ENCODE peak calls at places on chromosomes 11 and 22, in four cellular contexts. Z is right atrium auricular region, H is endodermal cell, A is HCT116. K is an unnamed sample.

GRCh38 chr22:32106930-32107329 is 52.2 kb downstream of the C22orf42 start:
- DNase-seq in Z (no peak), H (peak), A (no peak), K (peak)

GRCh38 chr11:15897211-15897960 is 459.0 kb downstream of the SOX6 start:
- DNase-seq in Z (no peak), H (no peak), A (no peak), K (peak)

GRCh38 chr11:126153999-126154398 is 57.5 kb downstream of the RPUSD4 start:
- DNase-seq in Z (no peak), H (no peak), A (peak), K (no peak)

GRCh38 chr11:129932385-129933067 is 37.1 kb upstream of the NFRKB start:
- DNase-seq in Z (no peak), H (no peak), A (no peak), K (no peak)

GRCh38 chr11:78207532-78208256 is 19.0 kb downstream of the USP35 start:
- DNase-seq in Z (no peak), H (no peak), A (no peak), K (no peak)

GRCh38 chr11:79437274-79437980 is 3.4 kb downstream of the TENM4 start:
- DNase-seq in Z (no peak), H (peak), A (no peak), K (peak)

GRCh38 chr11:74846770-74847169 is 98.1 kb downstream of the RNF169 start:
- DNase-seq in Z (no peak), H (no peak), A (no peak), K (peak)

GRCh38 chr11:120712014-120712413 is 200.5 kb downstream of the GRIK4 start:
- DNase-seq in Z (peak), H (no peak), A (no peak), K (no peak)

GRCh38 chr11:123580557-123581275 is 73.7 kb downstream of the SCN3B start:
- DNase-seq in Z (no peak), H (peak), A (peak), K (peak)

GRCh38 chr11:78310500-78310909 is 107.1 kb downstream of the GAB2 start:
- DNase-seq in Z (peak), H (no peak), A (no peak), K (no peak)

GRCh38 chr11:96132437-96132836 is 208.5 kb upstream of the MTMR2 start:
- DNase-seq in Z (no peak), H (no peak), A (no peak), K (no peak)

GRCh38 chr11:82980292-82980691 is 78.8 kb downstream of the DDIAS start:
- DNase-seq in Z (no peak), H (no peak), A (peak), K (peak)

GRCh38 chr11:38460901-38461300 is 1862.9 kb upstream of the RAG2 start:
- DNase-seq in Z (no peak), H (no peak), A (no peak), K (peak)

GRCh38 chr11:43933608-43934358 is 8.7 kb upstream of the C11orf96 start:
- DNase-seq in Z (no peak), H (no peak), A (no peak), K (no peak)

GRCh38 chr11:100739636-100740035 is 52.5 kb downstream of the ARHGAP42 start:
- DNase-seq in Z (no peak), H (no peak), A (peak), K (no peak)

GRCh38 chr11:528815-529728 is 6.3 kb downstream of the HRAS start:
- DNase-seq in Z (no peak), H (peak), A (no peak), K (no peak)

GRCh38 chr11:10307022-10307410 is 2.1 kb downstream of the ADM start:
- DNase-seq in Z (no peak), H (no peak), A (no peak), K (no peak)

GRCh38 chr22:19767427-19768380 is 7.1 kb downstream of the TBX1 start:
- DNase-seq in Z (no peak), H (peak), A (peak), K (no peak)

GRCh38 chr11:102853956-102854355 is 10.5 kb upstream of the MMP3 start:
- DNase-seq in Z (no peak), H (no peak), A (no peak), K (peak)

GRCh38 chr22:46609175-46609690 is 11.0 kb upstream of the GRAMD4 start:
- DNase-seq in Z (no peak), H (no peak), A (no peak), K (no peak)

GRCh38 chr11:120660024-120660565 is 148.5 kb downstream of the GRIK4 start:
- DNase-seq in Z (no peak), H (peak), A (peak), K (peak)

GRCh38 chr11:86938900-86939880 is 16.0 kb downstream of the FZD4 start:
- DNase-seq in Z (no peak), H (no peak), A (peak), K (peak)

GRCh38 chr11:22742149-22742548 is 75.7 kb downstream of the GAS2 start:
- DNase-seq in Z (no peak), H (no peak), A (no peak), K (no peak)

GRCh38 chr22:49243965-49244364 is 583.7 kb downstream of the BRD1 start:
- DNase-seq in Z (peak), H (no peak), A (no peak), K (no peak)

GRCh38 chr11:123308077-123308476 is 113.0 kb upstream of the CLMP start:
- DNase-seq in Z (no peak), H (no peak), A (no peak), K (no peak)

GRCh38 chr22:29641052-29641780 is 37.8 kb downstream of the NF2 start:
- DNase-seq in Z (no peak), H (no peak), A (no peak), K (no peak)

GRCh38 chr22:46446799-46447198 is 90.6 kb downstream of the CELSR1 start:
- DNase-seq in Z (no peak), H (no peak), A (no peak), K (no peak)

GRCh38 chr11:47950396-47950795 is 30.0 kb upstream of the PTPRJ start:
- DNase-seq in Z (no peak), H (no peak), A (no peak), K (no peak)

GRCh38 chr11:130390071-130390758 is 38.2 kb downstream of the ADAMTS8 start:
- DNase-seq in Z (no peak), H (no peak), A (peak), K (peak)

GRCh38 chr11:76627541-76628082 is 42.9 kb downstream of the LRRC32 start:
- DNase-seq in Z (peak), H (no peak), A (no peak), K (no peak)

GRCh38 chr11:72441647-72442267 is 7.4 kb upstream of the CLPB start:
- DNase-seq in Z (no peak), H (no peak), A (no peak), K (no peak)

GRCh38 chr22:24525416-24526037 is 29.4 kb downstream of the GUCD1 start:
- DNase-seq in Z (peak), H (peak), A (peak), K (peak)

GRCh38 chr11:74257934-74258553 is 53.4 kb downstream of the P4HA3 start:
- DNase-seq in Z (peak), H (no peak), A (no peak), K (no peak)

DNA sequence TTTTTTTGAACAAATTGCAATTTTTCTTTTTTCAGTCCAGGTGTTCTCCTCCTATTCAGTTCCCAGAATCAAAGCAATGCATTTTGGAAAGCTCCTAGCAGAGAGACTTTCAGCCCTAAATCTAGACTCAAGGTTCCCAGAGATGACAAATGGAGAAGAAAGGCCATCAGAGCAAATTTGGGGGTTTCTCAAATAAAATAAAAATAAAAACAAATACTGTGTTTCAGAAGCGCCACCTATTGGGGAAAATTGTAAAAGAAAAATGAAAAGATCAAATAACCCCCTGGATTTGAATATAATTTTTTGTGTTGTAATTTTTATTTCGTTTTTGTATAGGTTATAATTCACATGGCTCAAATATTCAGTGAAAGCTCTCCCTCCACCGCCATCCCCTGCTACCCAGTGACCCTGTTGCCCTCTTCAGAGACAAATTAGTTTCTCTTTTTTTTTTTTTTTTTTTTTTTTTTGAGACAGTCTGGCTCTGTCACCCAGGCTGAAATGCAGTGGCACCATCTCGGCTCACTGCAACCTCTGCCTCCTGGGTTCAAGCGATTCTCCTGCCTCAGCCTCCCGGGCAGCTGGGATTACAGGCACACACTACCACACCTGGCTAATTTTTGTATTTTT is 6.2 kb upstream of the UBE4A start:
- DNase-seq in Z (no peak), H (no peak), A (no peak), K (peak)
- TF ChIP-seq CTCF in Z (peak), H (peak), A (peak), K (peak)

DNA sequence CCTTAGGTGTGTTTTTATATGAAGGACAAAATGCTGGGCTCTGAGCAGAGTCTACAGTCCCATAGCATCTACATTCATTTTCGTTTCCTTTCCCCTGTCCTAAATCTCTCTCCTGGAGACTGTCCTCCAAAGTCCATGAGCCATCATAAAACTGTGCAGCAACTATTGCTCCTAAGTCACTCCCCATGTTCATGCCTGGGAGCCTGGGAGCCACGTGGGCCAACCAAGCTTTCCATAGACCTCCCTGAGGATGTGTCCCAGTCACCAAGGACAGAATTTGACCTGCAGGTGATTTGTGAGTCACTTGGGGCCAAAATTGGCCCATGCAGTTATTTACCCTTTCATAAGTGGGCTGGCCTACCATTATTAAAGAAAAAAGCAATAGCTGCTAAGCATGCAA is 28.7 kb downstream of the EHF start:
- DNase-seq in Z (no peak), H (no peak), A (no peak), K (no peak)
- H3K27ac ChIP-seq in Z (no peak), H (no peak), A (peak), K (peak)

GRCh38 chr22:17710023-17710422 is 64.2 kb downstream of the BID start:
- DNase-seq in Z (no peak), H (no peak), A (no peak), K (no peak)
- TF ChIP-seq CTCF in Z (no peak), H (no peak), A (no peak), K (no peak)

GRCh38 chr22:44711701-44712100 is 9.7 kb downstream of the PRR5 start:
- DNase-seq in Z (no peak), H (no peak), A (no peak), K (no peak)

GRCh38 chr22:44710474-44711235 is 8.7 kb downstream of the PRR5 start:
- DNase-seq in Z (no peak), H (no peak), A (no peak), K (no peak)

GRCh38 chr22:44712962-44713361 is 11.0 kb downstream of the PRR5 start:
- DNase-seq in Z (no peak), H (no peak), A (no peak), K (no peak)

GRCh38 chr22:44711236-44711560 is 9.2 kb downstream of the PRR5 start:
- DNase-seq in Z (no peak), H (no peak), A (no peak), K (no peak)

GRCh38 chr22:44712156-44712555 is 10.2 kb downstream of the PRR5 start:
- DNase-seq in Z (no peak), H (no peak), A (no peak), K (no peak)
- H3K27ac ChIP-seq in Z (no peak), H (no peak), A (no peak), K (no peak)

GRCh38 chr11:69639843-69640242 is 1.1 kb upstream of the CCND1 start:
- DNase-seq in Z (no peak), H (no peak), A (no peak), K (no peak)

GRCh38 chr11:69640260-69640994 is 529 bp upstream of the CCND1 start:
- DNase-seq in Z (no peak), H (peak), A (no peak), K (no peak)

GRCh38 chr11:69641681-69642548 is 959 bp downstream of the CCND1 start:
- DNase-seq in Z (no peak), H (peak), A (no peak), K (no peak)

GRCh38 chr11:69642549-69642912 is 1.6 kb downstream of the CCND1 start:
- DNase-seq in Z (no peak), H (no peak), A (no peak), K (no peak)

DNA sequence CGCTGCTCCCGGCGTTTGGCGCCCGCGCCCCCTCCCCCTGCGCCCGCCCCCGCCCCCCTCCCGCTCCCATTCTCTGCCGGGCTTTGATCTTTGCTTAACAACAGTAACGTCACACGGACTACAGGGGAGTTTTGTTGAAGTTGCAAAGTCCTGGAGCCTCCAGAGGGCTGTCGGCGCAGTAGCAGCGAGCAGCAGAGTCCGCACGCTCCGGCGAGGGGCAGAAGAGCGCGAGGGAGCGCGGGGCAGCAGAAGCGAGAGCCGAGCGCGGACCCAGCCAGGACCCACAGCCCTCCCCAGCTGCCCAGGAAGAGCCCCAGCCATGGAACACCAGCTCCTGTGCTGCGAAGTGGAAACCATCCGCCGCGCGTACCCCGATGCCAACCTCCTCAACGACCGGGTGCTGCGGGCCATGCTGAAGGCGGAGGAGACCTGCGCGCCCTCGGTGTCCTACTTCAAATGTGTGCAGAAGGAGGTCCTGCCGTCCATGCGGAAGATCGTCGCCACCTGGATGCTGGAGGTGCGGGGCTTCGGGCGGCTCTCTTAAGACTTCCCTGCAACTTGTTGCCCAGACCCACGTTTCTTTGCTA is at the start of gene CCND1:
- DNase-seq in Z (peak), H (peak), A (peak), K (peak)
- TF ChIP-seq CTCF in Z (no peak), H (peak), A (no peak), K (peak)

GRCh38 chr22:41810022-41810421 is 9.5 kb downstream of the CCDC134 start:
- DNase-seq in Z (no peak), H (no peak), A (no peak), K (no peak)
- H3K27ac ChIP-seq in Z (no peak), H (no peak), A (no peak), K (no peak)

GRCh38 chr11:2442554-2442953 is 1.8 kb downstream of the TRPM5 start:
- DNase-seq in Z (no peak), H (no peak), A (no peak), K (no peak)
- TF ChIP-seq CTCF in Z (no peak), H (no peak), A (no peak), K (no peak)

DNA sequence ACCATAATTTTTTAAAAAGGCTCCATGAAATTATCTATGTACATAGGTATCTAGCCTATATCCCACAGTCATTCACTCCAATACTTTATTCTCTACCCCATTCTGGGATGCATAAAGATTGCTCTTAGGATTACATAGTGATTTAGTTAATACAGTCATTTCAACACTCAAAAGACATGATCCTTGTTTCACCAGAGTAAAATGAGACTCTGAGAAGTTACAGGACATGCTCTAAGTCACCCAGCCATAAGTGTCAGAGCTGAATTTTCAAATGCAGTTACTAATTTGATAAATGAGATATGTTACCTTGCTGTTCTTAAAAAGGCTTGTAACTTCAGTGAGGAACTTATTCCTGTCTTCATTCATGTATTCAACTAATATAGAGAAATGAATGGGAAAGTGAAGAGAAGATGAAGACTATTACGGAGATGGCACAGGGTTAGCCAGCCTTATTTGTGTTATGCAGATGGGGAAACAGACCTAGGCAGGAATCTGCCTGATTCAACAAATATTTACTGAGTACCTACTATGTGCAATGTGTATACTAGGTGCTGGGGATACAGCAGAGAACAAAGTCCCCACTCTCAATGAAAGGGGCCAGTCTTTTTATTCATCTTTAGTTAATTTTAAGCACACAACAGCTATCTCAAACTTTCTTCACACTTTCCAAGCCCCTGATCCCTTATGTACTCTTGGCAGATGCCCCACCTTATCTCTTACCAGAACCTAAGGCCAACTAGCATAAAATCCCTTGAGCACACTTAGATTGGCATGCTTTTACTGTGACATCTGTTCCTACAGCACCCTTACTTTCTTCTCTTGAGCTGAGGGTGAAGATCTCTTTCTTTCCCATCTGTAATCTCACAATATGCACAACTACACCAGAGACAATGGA is 21.6 kb downstream of the MAPK1 start:
- DNase-seq in Z (no peak), H (no peak), A (no peak), K (no peak)
- H3K27ac ChIP-seq in Z (peak), H (no peak), A (no peak), K (no peak)

GRCh38 chr11:133339495-133340140 is 192.7 kb downstream of the OPCML start:
- DNase-seq in Z (no peak), H (no peak), A (no peak), K (no peak)
- TF ChIP-seq CTCF in Z (no peak), H (no peak), A (no peak), K (no peak)

DNA sequence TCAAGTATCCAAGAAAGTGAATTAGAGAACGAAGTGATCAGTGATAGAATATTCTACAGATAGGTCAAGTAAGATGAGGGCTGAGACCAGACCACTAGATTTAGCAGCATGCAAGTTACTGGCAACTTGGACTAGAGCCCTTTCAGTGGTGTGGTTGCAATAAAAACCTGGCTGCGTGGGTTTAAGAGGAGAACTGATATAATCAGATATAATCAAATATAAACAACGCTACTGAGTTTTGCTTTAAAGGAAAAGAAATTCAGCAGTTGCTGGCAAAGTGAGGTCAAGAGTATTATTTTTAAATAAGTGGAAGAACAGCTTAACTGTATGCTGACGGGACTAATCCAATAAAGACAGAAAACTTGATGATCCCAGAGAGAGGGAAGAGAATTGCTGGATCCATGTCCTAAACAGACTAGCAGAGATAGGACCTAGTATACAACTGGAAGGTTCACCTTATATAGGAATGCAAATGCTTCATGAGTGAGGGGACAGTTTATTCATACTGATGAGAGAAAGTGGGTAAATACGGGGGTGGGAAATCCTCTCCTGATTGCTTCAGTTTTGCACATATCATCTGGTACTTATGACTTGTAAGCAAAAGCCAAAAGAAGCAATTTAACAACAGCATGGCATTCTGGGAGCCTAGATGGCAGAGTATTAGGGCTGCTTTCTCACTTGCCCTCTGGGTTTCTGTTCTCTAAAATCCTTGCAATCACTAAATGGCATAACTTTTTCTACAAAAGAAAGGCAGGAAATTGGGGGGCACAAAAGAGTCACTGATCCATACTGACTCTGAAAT is 146.2 kb downstream of the RBFOX2 start:
- DNase-seq in Z (no peak), H (no peak), A (no peak), K (no peak)
- H3K27ac ChIP-seq in Z (peak), H (no peak), A (peak), K (no peak)

K was measured in RWPE1.